ENCODE peak calls at places on chromosomes 7 and 10, in eight cellular contexts. S, Q, Z, L, F, D, Y and G are unnamed samples.

GRCh38 chr10:68423522-68423921 is 16.4 kb upstream of the RUFY2 start:
- DNase-seq in F (peak; percentile 1), D (no peak), Y (no peak), S (no peak), Z (peak; percentile 3), L (no peak), Q (no peak), G (no peak)

GRCh38 chr10:23779287-23779686 is 340.4 kb downstream of the OTUD1 start:
- DNase-seq in S (no peak), Z (no peak), D (no peak), Q (no peak), Y (no peak), L (no peak), F (no peak), G (no peak)

GRCh38 chr7:70646551-70647248 is 485.2 kb upstream of the GALNT17 start:
- DNase-seq in Z (no peak), Q (no peak), D (no peak), S (no peak), L (no peak), Y (no peak), F (no peak), G (no peak)

GRCh38 chr10:105981679-105982078 is 1182.8 kb downstream of the SORCS1 start:
- DNase-seq in L (no peak), D (no peak), F (no peak), S (no peak), Z (no peak), Q (no peak), Y (no peak), G (no peak)

GRCh38 chr10:126205482-126206210 is 182.6 kb downstream of the ADAM12 start:
- DNase-seq in D (no peak), S (no peak), Q (no peak), Y (no peak), F (no peak), L (no peak), Z (no peak), G (no peak)

GRCh38 chr10:119657725-119658124 is 6.5 kb downstream of the BAG3 start:
- DNase-seq in Z (no peak), S (no peak), Y (no peak), Q (no peak), D (no peak), L (no peak), F (no peak), G (no peak)

GRCh38 chr10:48494073-48494472 is 110.8 kb downstream of the ARHGAP22 start:
- DNase-seq in Z (no peak), Y (no peak), Q (peak; percentile 42), S (no peak), F (no peak), L (no peak), D (no peak), G (no peak)

GRCh38 chr7:64874562-64875250 is 28.4 kb upstream of the ZNF273 start:
- DNase-seq in L (no peak), Y (no peak), S (no peak), Z (no peak), D (no peak), Q (peak; percentile 31), F (no peak), G (no peak)

GRCh38 chr7:12436896-12437535 is 33.4 kb upstream of the VWDE start:
- DNase-seq in S (no peak), F (no peak), L (peak; percentile 93), Y (peak; percentile 73), D (no peak), Q (no peak), Z (no peak), G (no peak)